ENCODE peak calls at places on chromosomes 6 and 20, in five cellular contexts. I is effector CD4-positive, alpha-beta T cell; T is ELR; V is Ammon's horn; C is DMS153. Y is an unnamed sample.

GRCh38 chr6:81925201-81925600 is 172.7 kb upstream of the TENT5A start:
- DNase-seq in I (no peak), T (no peak), V (no peak), C (no peak), Y (no peak)

GRCh38 chr6:73452107-73452461 is at the start of gene CGAS:
- DNase-seq in C (peak; percentile 56), V (peak; percentile 69), I (peak; percentile 67), T (peak; percentile 88), Y (no peak)

GRCh38 chr20:50330504-50331313 is 140.1 kb downstream of the CEBPB start:
- DNase-seq in T (no peak), C (no peak), V (no peak), I (no peak), Y (no peak)

GRCh38 chr6:39051399-39052122 is 3.0 kb downstream of the GLP1R start:
- DNase-seq in V (no peak), C (no peak), I (no peak), T (peak; percentile 12), Y (no peak)

GRCh38 chr20:6095409-6095808 is 27.4 kb downstream of the FERMT1 start:
- DNase-seq in C (no peak), V (no peak), I (no peak), T (no peak), Y (no peak)

GRCh38 chr6:73585566-73586415 is 65.0 kb upstream of the EEF1A1 start:
- DNase-seq in C (peak; percentile 28), I (peak; percentile 17), T (peak; percentile 87), V (peak; percentile 85), Y (no peak)

GRCh38 chr20:60063739-60064138 is 105.5 kb downstream of the CDH26 start:
- DNase-seq in C (no peak), T (no peak), V (no peak), I (no peak), Y (no peak)

GRCh38 chr6:118551063-118551672 is 3.1 kb downstream of the PLN start:
- DNase-seq in C (peak; percentile 64), I (no peak), V (peak; percentile 56), T (peak; percentile 77), Y (no peak)

GRCh38 chr6:134122775-134123174 is 70.4 kb upstream of the SLC2A12 start:
- DNase-seq in C (no peak), I (no peak), T (no peak), V (no peak), Y (no peak)

GRCh38 chr6:5132741-5133140 is 47.6 kb downstream of the PPP1R3G start:
- DNase-seq in T (no peak), C (no peak), I (no peak), V (peak; percentile 83), Y (peak; percentile 79)

GRCh38 chr6:116564921-116565872 is 6.1 kb upstream of the RWDD1 start:
- DNase-seq in I (no peak), C (no peak), V (peak; percentile 46), T (peak; percentile 43), Y (no peak)

GRCh38 chr6:31888281-31889258 is 8.9 kb downstream of the EHMT2 start:
- DNase-seq in I (peak; percentile 53), C (no peak), T (peak; percentile 52), V (no peak), Y (no peak)

GRCh38 chr20:7171911-7172310 is 404.4 kb downstream of the BMP2 start:
- DNase-seq in V (no peak), C (no peak), I (no peak), T (no peak), Y (no peak)

GRCh38 chr20:19738936-19739335 is 19.1 kb upstream of the RIN2 start:
- DNase-seq in V (no peak), T (no peak), C (no peak), I (no peak), Y (peak; percentile 33)

GRCh38 chr6:116491610-116492330 is 19.7 kb upstream of the CALHM5 start:
- DNase-seq in I (no peak), C (no peak), V (no peak), T (no peak), Y (no peak)